ENCODE peak calls at places on chromosome 13, in eight cellular contexts. One of them, this sample, is unnamed.

GRCh38 chr13:23993439-23993980 is 96.2 kb upstream of the C1QTNF9B start:
- DNase-seq in Panc1: no peak
- DNase-seq in endodermal cell: no peak
- DNase-seq in suprapubic skin: no peak
- DNase-seq in upper lobe of right lung: no peak
- DNase-seq in fibroblast of lung: peak; percentile 75
- DNase-seq in transverse colon: no peak
- DNase-seq in breast epithelium: no peak
- DNase-seq in this sample: no peak

GRCh38 chr13:26446751-26447150 is 110.7 kb upstream of the WASF3 start:
- DNase-seq in Panc1: no peak
- DNase-seq in upper lobe of right lung: no peak
- DNase-seq in breast epithelium: no peak
- DNase-seq in endodermal cell: no peak
- DNase-seq in fibroblast of lung: peak; percentile 19
- DNase-seq in transverse colon: no peak
- DNase-seq in suprapubic skin: no peak
- DNase-seq in this sample: no peak

GRCh38 chr13:61187471-61187870 is 228.2 kb downstream of the PCDH20 start:
- DNase-seq in endodermal cell: no peak
- DNase-seq in upper lobe of right lung: no peak
- DNase-seq in breast epithelium: no peak
- DNase-seq in suprapubic skin: no peak
- DNase-seq in Panc1: no peak
- DNase-seq in transverse colon: no peak
- DNase-seq in fibroblast of lung: no peak
- DNase-seq in this sample: no peak

GRCh38 chr13:88908896-88909535 is 1237.8 kb downstream of the SLITRK5 start:
- DNase-seq in suprapubic skin: no peak
- DNase-seq in transverse colon: no peak
- DNase-seq in upper lobe of right lung: no peak
- DNase-seq in Panc1: no peak
- DNase-seq in fibroblast of lung: no peak
- DNase-seq in breast epithelium: peak; percentile 72
- DNase-seq in endodermal cell: no peak
- DNase-seq in this sample: no peak

GRCh38 chr13:79909664-79910063 is 428.7 kb downstream of the NDFIP2 start:
- DNase-seq in suprapubic skin: no peak
- DNase-seq in upper lobe of right lung: no peak
- DNase-seq in fibroblast of lung: no peak
- DNase-seq in endodermal cell: no peak
- DNase-seq in transverse colon: no peak
- DNase-seq in breast epithelium: no peak
- DNase-seq in Panc1: no peak
- DNase-seq in this sample: no peak

GRCh38 chr13:33537691-33538090 is 252.1 kb upstream of the STARD13 start:
- DNase-seq in upper lobe of right lung: no peak
- DNase-seq in endodermal cell: no peak
- DNase-seq in breast epithelium: no peak
- DNase-seq in suprapubic skin: no peak
- DNase-seq in Panc1: no peak
- DNase-seq in transverse colon: no peak
- DNase-seq in fibroblast of lung: no peak
- DNase-seq in this sample: no peak

GRCh38 chr13:80840313-80840976 is 499.5 kb upstream of the SPRY2 start:
- DNase-seq in Panc1: no peak
- DNase-seq in suprapubic skin: no peak
- DNase-seq in upper lobe of right lung: no peak
- DNase-seq in transverse colon: no peak
- DNase-seq in breast epithelium: no peak
- DNase-seq in fibroblast of lung: peak; percentile 0
- DNase-seq in endodermal cell: no peak
- DNase-seq in this sample: no peak

GRCh38 chr13:46207828-46208227 is 3.9 kb upstream of the LRRC63 start:
- DNase-seq in suprapubic skin: no peak
- DNase-seq in Panc1: no peak
- DNase-seq in transverse colon: no peak
- DNase-seq in breast epithelium: no peak
- DNase-seq in endodermal cell: no peak
- DNase-seq in fibroblast of lung: no peak
- DNase-seq in upper lobe of right lung: no peak
- DNase-seq in this sample: no peak

GRCh38 chr13:100789481-100789880 is 114.9 kb upstream of the TMTC4 start:
- DNase-seq in Panc1: no peak
- DNase-seq in breast epithelium: no peak
- DNase-seq in endodermal cell: no peak
- DNase-seq in transverse colon: no peak
- DNase-seq in suprapubic skin: no peak
- DNase-seq in fibroblast of lung: peak; percentile 54
- DNase-seq in upper lobe of right lung: peak; percentile 63
- DNase-seq in this sample: no peak

GRCh38 chr13:99415014-99415650 is 86.1 kb upstream of the TM9SF2 start:
- DNase-seq in endodermal cell: no peak
- DNase-seq in breast epithelium: no peak
- DNase-seq in fibroblast of lung: no peak
- DNase-seq in suprapubic skin: peak; percentile 35
- DNase-seq in Panc1: no peak
- DNase-seq in transverse colon: no peak
- DNase-seq in upper lobe of right lung: peak; percentile 58
- DNase-seq in this sample: no peak

GRCh38 chr13:53368948-53369347 is 340.3 kb downstream of the OLFM4 start:
- DNase-seq in upper lobe of right lung: no peak
- DNase-seq in fibroblast of lung: no peak
- DNase-seq in endodermal cell: no peak
- DNase-seq in suprapubic skin: no peak
- DNase-seq in breast epithelium: no peak
- DNase-seq in transverse colon: no peak
- DNase-seq in Panc1: no peak
- DNase-seq in this sample: no peak

GRCh38 chr13:77863037-77863630 is 55.5 kb downstream of the EDNRB start:
- DNase-seq in fibroblast of lung: no peak
- DNase-seq in upper lobe of right lung: no peak
- DNase-seq in Panc1: no peak
- DNase-seq in breast epithelium: no peak
- DNase-seq in transverse colon: no peak
- DNase-seq in suprapubic skin: no peak
- DNase-seq in endodermal cell: no peak
- DNase-seq in this sample: no peak

GRCh38 chr13:80604094-80604493 is 263.2 kb upstream of the SPRY2 start:
- DNase-seq in upper lobe of right lung: no peak
- DNase-seq in fibroblast of lung: no peak
- DNase-seq in Panc1: no peak
- DNase-seq in suprapubic skin: no peak
- DNase-seq in breast epithelium: no peak
- DNase-seq in endodermal cell: no peak
- DNase-seq in transverse colon: no peak
- DNase-seq in this sample: no peak

GRCh38 chr13:26067601-26068000 is 15.8 kb upstream of the SHISA2 start:
- DNase-seq in breast epithelium: no peak
- DNase-seq in transverse colon: no peak
- DNase-seq in Panc1: no peak
- DNase-seq in suprapubic skin: no peak
- DNase-seq in upper lobe of right lung: no peak
- DNase-seq in endodermal cell: no peak
- DNase-seq in fibroblast of lung: no peak
- DNase-seq in this sample: no peak

GRCh38 chr13:44141725-44142539 is 231.7 kb upstream of the SERP2 start:
- DNase-seq in Panc1: peak; percentile 50
- DNase-seq in endodermal cell: peak; percentile 100
- DNase-seq in fibroblast of lung: peak; percentile 92
- DNase-seq in breast epithelium: peak; percentile 97
- DNase-seq in suprapubic skin: peak; percentile 98
- DNase-seq in upper lobe of right lung: peak; percentile 99
- DNase-seq in transverse colon: peak; percentile 99
- DNase-seq in this sample: peak; percentile 98

GRCh38 chr13:40432018-40432978 is 234.1 kb downstream of the FOXO1 start:
- DNase-seq in fibroblast of lung: no peak
- DNase-seq in suprapubic skin: no peak
- DNase-seq in breast epithelium: no peak
- DNase-seq in endodermal cell: no peak
- DNase-seq in Panc1: no peak
- DNase-seq in transverse colon: no peak
- DNase-seq in upper lobe of right lung: no peak
- DNase-seq in this sample: no peak

GRCh38 chr13:98171806-98172569 is 5.1 kb downstream of the RNF113B start:
- DNase-seq in upper lobe of right lung: peak; percentile 65
- DNase-seq in breast epithelium: no peak
- DNase-seq in transverse colon: no peak
- DNase-seq in Panc1: no peak
- DNase-seq in fibroblast of lung: peak; percentile 74
- DNase-seq in endodermal cell: peak; percentile 71
- DNase-seq in suprapubic skin: peak; percentile 68
- DNase-seq in this sample: no peak

GRCh38 chr13:111861766-111862366 is 205.1 kb upstream of the SOX1 start:
- DNase-seq in fibroblast of lung: no peak
- DNase-seq in transverse colon: no peak
- DNase-seq in upper lobe of right lung: no peak
- DNase-seq in endodermal cell: no peak
- DNase-seq in breast epithelium: no peak
- DNase-seq in suprapubic skin: no peak
- DNase-seq in Panc1: no peak
- DNase-seq in this sample: no peak

GRCh38 chr13:111858571-111858970 is 208.4 kb upstream of the SOX1 start:
- DNase-seq in fibroblast of lung: no peak
- DNase-seq in transverse colon: no peak
- DNase-seq in breast epithelium: no peak
- DNase-seq in suprapubic skin: no peak
- DNase-seq in Panc1: no peak
- DNase-seq in upper lobe of right lung: no peak
- DNase-seq in endodermal cell: no peak
- DNase-seq in this sample: no peak

GRCh38 chr13:111857846-111858560 is 208.9 kb upstream of the SOX1 start:
- DNase-seq in upper lobe of right lung: no peak
- DNase-seq in fibroblast of lung: no peak
- DNase-seq in endodermal cell: no peak
- DNase-seq in transverse colon: no peak
- DNase-seq in Panc1: no peak
- DNase-seq in breast epithelium: no peak
- DNase-seq in suprapubic skin: no peak
- DNase-seq in this sample: no peak

GRCh38 chr13:111859361-111860105 is 207.4 kb upstream of the SOX1 start:
- DNase-seq in Panc1: no peak
- DNase-seq in fibroblast of lung: no peak
- DNase-seq in upper lobe of right lung: no peak
- DNase-seq in transverse colon: no peak
- DNase-seq in suprapubic skin: no peak
- DNase-seq in breast epithelium: no peak
- DNase-seq in endodermal cell: no peak
- DNase-seq in this sample: no peak

GRCh38 chr13:111860161-111860560 is 206.8 kb upstream of the SOX1 start:
- DNase-seq in fibroblast of lung: no peak
- DNase-seq in breast epithelium: no peak
- DNase-seq in suprapubic skin: no peak
- DNase-seq in endodermal cell: no peak
- DNase-seq in upper lobe of right lung: no peak
- DNase-seq in Panc1: no peak
- DNase-seq in transverse colon: no peak
- DNase-seq in this sample: no peak
- H3K9me3 ChIP-seq in fibroblast of lung: no peaks in the 10 kb centered on the region
- H3K9me3 ChIP-seq in breast epithelium: peaks cover 35% of the 10 kb centered on the region
- H3K9me3 ChIP-seq in suprapubic skin: no peaks in the 10 kb centered on the region
- H3K9me3 ChIP-seq in endodermal cell: no peaks in the 10 kb centered on the region
- H3K9me3 ChIP-seq in upper lobe of right lung: no peaks in the 10 kb centered on the region
- H3K9me3 ChIP-seq in Panc1: no peaks in the 10 kb centered on the region
- H3K9me3 ChIP-seq in transverse colon: no peaks in the 10 kb centered on the region
- H3K9me3 ChIP-seq in this sample: no peaks in the 10 kb centered on the region

DNA sequence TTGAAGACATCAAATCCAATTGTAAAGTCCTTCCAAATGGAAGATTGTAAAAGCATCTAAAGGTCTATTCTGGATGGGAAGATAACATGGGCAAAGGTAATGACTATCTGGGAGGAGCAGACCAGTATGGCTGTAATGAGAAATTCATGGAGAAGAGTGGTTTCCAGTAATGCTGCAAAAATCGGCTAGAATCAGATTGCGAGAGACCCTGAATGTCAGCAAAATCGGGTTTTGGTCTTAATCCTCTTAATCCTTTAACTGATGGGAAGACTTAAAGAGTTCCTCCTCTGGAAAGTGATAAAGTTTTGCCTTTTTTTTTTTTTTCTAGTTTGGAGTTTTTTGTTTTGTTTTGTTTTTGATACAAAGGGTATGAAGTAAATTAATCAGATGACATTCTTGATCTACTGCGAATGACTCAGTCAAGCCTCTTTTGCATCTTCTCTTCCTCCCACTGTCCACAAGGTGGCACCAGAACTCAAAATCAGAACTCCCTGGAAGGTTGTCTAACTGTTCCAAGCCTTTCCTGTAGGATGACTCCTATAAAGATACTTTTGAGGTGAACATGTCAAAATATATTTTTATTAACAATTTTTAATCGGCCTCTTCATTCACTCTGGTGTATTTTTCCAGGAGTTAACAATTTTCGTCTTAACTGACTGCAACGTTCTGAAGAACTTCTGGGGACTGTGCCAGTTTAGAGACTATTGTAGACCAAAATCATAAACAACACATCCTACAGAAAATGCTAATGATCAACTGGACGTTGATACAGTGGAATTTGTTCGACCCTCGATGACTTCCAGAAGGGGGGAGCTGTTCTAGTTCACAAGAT is 213.3 kb upstream of the MIR17HG start:
- DNase-seq in upper lobe of right lung: no peak
- DNase-seq in Panc1: peak; percentile 27
- DNase-seq in fibroblast of lung: peak; percentile 60
- DNase-seq in endodermal cell: peak; percentile 71
- DNase-seq in suprapubic skin: no peak
- DNase-seq in breast epithelium: peak; percentile 37
- DNase-seq in transverse colon: peak; percentile 31
- DNase-seq in this sample: no peak
- TF ChIP-seq CTCF in upper lobe of right lung: peak; percentile 81
- TF ChIP-seq CTCF in Panc1: peak; percentile 71
- TF ChIP-seq CTCF in fibroblast of lung: peak; percentile 82
- TF ChIP-seq CTCF in endodermal cell: peak; percentile 95
- TF ChIP-seq CTCF in suprapubic skin: peak; percentile 62
- TF ChIP-seq CTCF in breast epithelium: peak; percentile 71
- TF ChIP-seq CTCF in transverse colon: peak; percentile 71
- TF ChIP-seq CTCF in this sample: peak; percentile 31

DNA sequence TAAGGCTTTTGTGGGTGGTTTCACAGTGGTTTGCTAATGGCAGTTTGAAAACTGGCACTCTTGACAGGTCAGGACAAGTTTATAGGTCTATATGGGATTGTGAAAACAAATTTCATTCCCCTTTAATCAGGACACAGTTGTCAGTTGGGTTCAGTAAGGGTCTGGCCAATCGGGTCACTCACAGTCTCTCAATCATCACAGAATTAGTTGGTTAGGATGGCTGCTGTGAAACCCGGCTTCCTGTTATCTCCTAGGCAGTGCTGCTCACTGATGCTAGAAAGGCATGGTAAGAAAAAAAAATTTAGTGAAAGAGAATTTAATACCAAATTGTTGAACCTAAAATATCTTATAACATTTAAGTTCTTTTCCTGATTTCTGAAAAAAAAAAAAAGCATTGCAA is 1730.1 kb downstream of the EFNB2 start:
- DNase-seq in breast epithelium: no peak
- DNase-seq in Panc1: no peak
- DNase-seq in upper lobe of right lung: no peak
- DNase-seq in suprapubic skin: no peak
- DNase-seq in endodermal cell: no peak
- DNase-seq in fibroblast of lung: no peak
- DNase-seq in transverse colon: no peak
- DNase-seq in this sample: no peak
- H3K9me3 ChIP-seq in breast epithelium: no peaks in the 10 kb centered on the region
- H3K9me3 ChIP-seq in Panc1: no peaks in the 10 kb centered on the region
- H3K9me3 ChIP-seq in upper lobe of right lung: no peaks in the 10 kb centered on the region
- H3K9me3 ChIP-seq in suprapubic skin: no peaks in the 10 kb centered on the region
- H3K9me3 ChIP-seq in endodermal cell: no peaks in the 10 kb centered on the region
- H3K9me3 ChIP-seq in fibroblast of lung: no peaks in the 10 kb centered on the region
- H3K9me3 ChIP-seq in transverse colon: no peaks in the 10 kb centered on the region
- H3K9me3 ChIP-seq in this sample: no peaks in the 10 kb centered on the region

GRCh38 chr13:94968040-94968756 is 255.9 kb upstream of the SOX21 start:
- DNase-seq in fibroblast of lung: peak; percentile 20
- DNase-seq in endodermal cell: peak; percentile 89
- DNase-seq in upper lobe of right lung: no peak
- DNase-seq in transverse colon: no peak
- DNase-seq in Panc1: no peak
- DNase-seq in suprapubic skin: no peak
- DNase-seq in breast epithelium: no peak
- DNase-seq in this sample: no peak
- TF ChIP-seq CTCF in fibroblast of lung: peak; percentile 9
- TF ChIP-seq CTCF in endodermal cell: no peak
- TF ChIP-seq CTCF in upper lobe of right lung: no peak
- TF ChIP-seq CTCF in transverse colon: no peak
- TF ChIP-seq CTCF in Panc1: peak; percentile 58
- TF ChIP-seq CTCF in suprapubic skin: no peak
- TF ChIP-seq CTCF in breast epithelium: no peak
- TF ChIP-seq CTCF in this sample: no peak